ENCODE peak calls at places on chromosomes 16 and 17, in six cellular contexts. C is HL-60; K is cardiac septum; D is stimulated activated naive B cell treated with anti-CD40 and anti-IgM and Interleukin-4, amounts not matched to agents 10 μg/mL and 1 μg/mL and 100 μg/mL, for 72 hours; O is HAP-1; Q is left ventricle myocardium inferior. A is an unnamed sample.

GRCh38 chr16:84501077-84501735 is 3.3 kb downstream of the MEAK7 start:
- DNase-seq in C (no peak), K (no peak), D (no peak), O (no peak), Q (no peak), A (no peak)

GRCh38 chr16:87700406-87701065 is 65.2 kb downstream of the KLHDC4 start:
- DNase-seq in C (no peak), K (no peak), D (peak), O (no peak), Q (no peak), A (no peak)

GRCh38 chr17:48757524-48757961 is 29.0 kb upstream of the HOXB13 start:
- DNase-seq in C (no peak), K (no peak), D (no peak), O (no peak), Q (no peak), A (no peak)

GRCh38 chr17:49108318-49108717 is 24.3 kb upstream of the B4GALNT2 start:
- DNase-seq in C (no peak), K (no peak), D (no peak), O (no peak), Q (no peak), A (no peak)

GRCh38 chr17:83173180-83173996 is 94.0 kb downstream of the METRNL start:
- DNase-seq in C (no peak), K (peak), D (no peak), O (no peak), Q (no peak), A (no peak)

GRCh38 chr17:46072998-46073397 is 73.9 kb downstream of the STH start:
- DNase-seq in C (no peak), K (no peak), D (no peak), O (no peak), Q (no peak), A (no peak)

GRCh38 chr16:27676807-27677206 is 126.9 kb downstream of the KATNIP start:
- DNase-seq in C (no peak), K (no peak), D (no peak), O (no peak), Q (no peak), A (no peak)

GRCh38 chr17:57080708-57081107 is 4.3 kb upstream of the AKAP1 start:
- DNase-seq in C (no peak), K (no peak), D (no peak), O (no peak), Q (no peak), A (peak)

GRCh38 chr17:57344261-57344660 is 87.9 kb downstream of the MSI2 start:
- DNase-seq in C (no peak), K (no peak), D (no peak), O (no peak), Q (no peak), A (no peak)

GRCh38 chr17:66676421-66676820 is 158.5 kb upstream of the CACNG5 start:
- DNase-seq in C (no peak), K (no peak), D (no peak), O (no peak), Q (no peak), A (no peak)